ENCODE peak calls at places on chromosomes 2 and 18, in ten cellular contexts. P is heart left ventricle; S is hepatocyte; D is dorsolateral prefrontal cortex; U is H7; A is thoracic aorta; G is CD8-positive, alpha-beta T cell; M is heart right ventricle; R is astrocyte; E is GM06990. Z is an unnamed sample.
A peak's percentile ranks its signal among the peaks of the same experiment; 100 is the strongest.

GRCh38 chr18:67475673-67476072 is 40.8 kb downstream of the DSEL start:
- DNase-seq in P (no peak), A (no peak), M (no peak), D (no peak), E (no peak), U (no peak), R (peak; percentile 19), S (no peak), G (no peak), Z (peak; percentile 53)

GRCh38 chr2:200797242-200797770 is 14.4 kb upstream of the BZW1 start:
- DNase-seq in P (peak; percentile 64), G (no peak), M (peak; percentile 23), R (peak; percentile 8), U (no peak), D (no peak), S (peak; percentile 47), E (no peak), A (no peak), Z (no peak)

GRCh38 chr2:40244251-40245010 is 207.5 kb downstream of the SLC8A1 start:
- DNase-seq in D (no peak), M (peak; percentile 27), S (peak; percentile 68), E (no peak), G (no peak), P (peak; percentile 69), R (peak; percentile 74), U (peak; percentile 44), A (peak; percentile 6), Z (no peak)

GRCh38 chr18:58870621-58871020 is 5.9 kb downstream of the ZNF532 start:
- DNase-seq in M (no peak), P (no peak), E (no peak), G (no peak), U (no peak), A (no peak), S (no peak), D (no peak), R (no peak), Z (no peak)

GRCh38 chr2:9101763-9102425 is 98.4 kb upstream of the MBOAT2 start:
- DNase-seq in G (no peak), S (no peak), E (no peak), D (no peak), R (no peak), P (no peak), U (peak; percentile 32), A (no peak), M (no peak), Z (no peak)

GRCh38 chr2:16195681-16196070 is 255.3 kb downstream of the MYCN start:
- DNase-seq in E (no peak), M (no peak), S (no peak), R (no peak), A (no peak), D (no peak), G (no peak), U (no peak), P (no peak), Z (no peak)

GRCh38 chr2:190530211-190530639 is 4.3 kb downstream of the NEMP2 start:
- DNase-seq in E (no peak), P (no peak), A (no peak), M (no peak), G (no peak), R (peak; percentile 94), D (no peak), S (peak; percentile 37), U (no peak), Z (peak; percentile 38)

GRCh38 chr18:23191952-23192662 is 56.8 kb downstream of the CABLES1 start:
- DNase-seq in R (peak; percentile 85), S (peak; percentile 54), P (peak; percentile 81), U (no peak), E (no peak), G (no peak), A (no peak), M (peak; percentile 69), D (peak; percentile 72), Z (peak; percentile 85)

GRCh38 chr2:162261032-162261945 is 18.0 kb upstream of the FAP start:
- DNase-seq in M (peak; percentile 30), R (peak; percentile 57), D (no peak), U (no peak), E (no peak), S (no peak), A (no peak), P (peak; percentile 71), G (no peak), Z (no peak)

GRCh38 chr2:1055014-1055595 is 104.5 kb downstream of the SNTG2 start:
- DNase-seq in M (no peak), R (peak; percentile 94), U (peak; percentile 41), D (no peak), E (no peak), G (no peak), A (no peak), S (no peak), P (no peak), Z (peak; percentile 68)

GRCh38 chr2:158232476-158232875 is 130.8 kb downstream of the UPP2 start:
- DNase-seq in R (peak; percentile 6), E (no peak), G (no peak), M (no peak), U (no peak), S (peak; percentile 19), P (no peak), D (no peak), A (no peak), Z (no peak)

GRCh38 chr2:11748018-11748860 is 1.8 kb downstream of the LPIN1 start:
- DNase-seq in S (no peak), M (no peak), A (no peak), P (no peak), R (no peak), G (no peak), U (no peak), D (no peak), E (no peak), Z (no peak)

GRCh38 chr2:80302465-80303005 is 2.0 kb downstream of the LRRTM1 start:
- DNase-seq in M (no peak), G (no peak), D (no peak), R (no peak), A (no peak), P (no peak), U (peak; percentile 56), E (no peak), S (no peak), Z (no peak)
- H3K4me3 ChIP-seq in M (no peak overlapping the region), G (no peak overlapping the region), D (peak overlapping the region; percentile 69), R (no peak overlapping the region), A (no peak overlapping the region), P (no peak overlapping the region), U (peak overlapping the region; percentile 38), E (no peak overlapping the region), S (no peak overlapping the region), Z (no peak overlapping the region)

DNA sequence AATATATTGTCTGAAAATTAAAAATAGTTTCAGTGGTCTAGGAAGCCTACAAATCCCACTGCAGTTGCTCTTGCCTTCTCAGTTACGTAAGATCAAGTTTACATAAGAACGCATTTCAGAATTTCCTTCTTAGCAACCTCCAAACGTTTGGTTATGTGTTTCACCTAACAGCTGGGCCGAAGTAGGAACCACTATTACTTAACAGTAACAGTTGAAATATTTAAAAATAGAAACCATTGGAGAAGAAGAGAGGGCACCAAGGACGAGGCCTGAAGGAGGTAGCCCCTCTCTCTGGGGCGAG is 177.8 kb downstream of the HDAC4 start:
- DNase-seq in D (no peak), E (no peak), M (no peak), S (no peak), R (no peak), P (no peak), U (no peak), A (no peak), G (no peak), Z (peak; percentile 45)
- H3K4me3 ChIP-seq in D (peak overlapping the region; percentile 39), E (no peak overlapping the region), M (no peak overlapping the region), S (no peak overlapping the region), R (no peak overlapping the region), P (peak overlapping the region; percentile 18), U (no peak overlapping the region), A (peak overlapping the region; percentile 69), G (no peak overlapping the region), Z (no peak overlapping the region)

GRCh38 chr2:166610180-166610919 is 116.3 kb upstream of the SCN7A start:
- DNase-seq in S (no peak), U (peak; percentile 63), P (peak; percentile 25), M (peak; percentile 11), A (no peak), R (no peak), E (no peak), D (no peak), G (no peak), Z (no peak)
- H3K4me3 ChIP-seq in S (no peak overlapping the region), U (no peak overlapping the region), P (peak overlapping the region; percentile 15), M (no peak overlapping the region), A (no peak overlapping the region), R (no peak overlapping the region), E (no peak overlapping the region), D (peak overlapping the region; percentile 42), G (no peak overlapping the region), Z (no peak overlapping the region)

DNA sequence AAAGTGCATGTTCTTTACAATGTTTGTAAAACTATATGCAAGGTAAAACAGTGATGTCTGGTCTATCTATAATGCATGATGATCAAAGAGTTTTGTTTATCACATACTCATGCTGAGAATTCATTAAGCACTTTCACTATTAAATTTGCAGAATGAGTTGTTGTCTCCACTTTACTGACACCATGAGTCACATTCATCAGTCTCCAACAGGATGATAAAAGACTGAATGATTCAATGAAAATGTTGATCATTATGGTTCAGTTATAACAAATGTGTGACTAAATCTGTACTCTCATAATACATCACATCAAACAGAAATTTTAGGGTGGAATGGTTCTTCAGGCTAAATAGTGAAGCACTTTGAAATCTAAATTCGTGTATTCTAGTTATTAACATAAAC is 129.0 kb downstream of the ERBB4 start:
- DNase-seq in E (peak; percentile 10), R (peak; percentile 10), D (no peak), S (no peak), P (no peak), A (no peak), M (no peak), G (no peak), U (no peak), Z (no peak)
- H3K4me3 ChIP-seq in E (no peak overlapping the region), R (no peak overlapping the region), D (no peak overlapping the region), S (no peak overlapping the region), P (no peak overlapping the region), A (no peak overlapping the region), M (no peak overlapping the region), G (no peak overlapping the region), U (no peak overlapping the region), Z (no peak overlapping the region)

GRCh38 chr18:62175521-62175920 is 11.3 kb downstream of the PIGN start:
- DNase-seq in U (no peak), P (no peak), M (no peak), G (no peak), D (no peak), A (no peak), E (no peak), R (no peak), S (no peak), Z (no peak)
- H3K4me3 ChIP-seq in U (no peak overlapping the region), P (no peak overlapping the region), M (no peak overlapping the region), G (no peak overlapping the region), D (no peak overlapping the region), A (no peak overlapping the region), E (no peak overlapping the region), R (no peak overlapping the region), S (no peak overlapping the region), Z (no peak overlapping the region)

GRCh38 chr2:232008907-232009638 is 47.6 kb downstream of the DIS3L2 start:
- DNase-seq in E (no peak), P (no peak), D (no peak), R (peak; percentile 17), A (no peak), S (no peak), U (no peak), M (no peak), G (no peak), Z (no peak)
- H3K4me3 ChIP-seq in E (no peak overlapping the region), P (no peak overlapping the region), D (no peak overlapping the region), R (no peak overlapping the region), A (no peak overlapping the region), S (no peak overlapping the region), U (no peak overlapping the region), M (no peak overlapping the region), G (no peak overlapping the region), Z (no peak overlapping the region)